ENCODE peak calls at places on chromosomes 11 and 22, in nine cellular contexts. One of them, this sample, is unnamed.

GRCh38 chr11:120517390-120518315 is 6.1 kb downstream of the GRIK4 start:
- DNase-seq in kidney glomerular epithelial cell: no peak
- DNase-seq in A549: no peak
- DNase-seq in KBM-7: no peak
- DNase-seq in activated T-cell treated with anti-CD3 and anti-CD28 coated beads for 1 hour: no peak
- DNase-seq in choroid plexus epithelial cell: no peak
- DNase-seq in memory B cell: no peak
- DNase-seq in left ventricle myocardium inferior: no peak
- DNase-seq in effector CD8-positive, alpha-beta T cell: no peak
- DNase-seq in this sample: no peak

GRCh38 chr11:120666121-120666639 is 154.6 kb downstream of the GRIK4 start:
- DNase-seq in kidney glomerular epithelial cell: no peak
- DNase-seq in A549: no peak
- DNase-seq in KBM-7: no peak
- DNase-seq in activated T-cell treated with anti-CD3 and anti-CD28 coated beads for 1 hour: no peak
- DNase-seq in choroid plexus epithelial cell: no peak
- DNase-seq in memory B cell: no peak
- DNase-seq in left ventricle myocardium inferior: no peak
- DNase-seq in effector CD8-positive, alpha-beta T cell: no peak
- DNase-seq in this sample: no peak

GRCh38 chr22:31926969-31927368 is 17.4 kb upstream of the YWHAH start:
- DNase-seq in kidney glomerular epithelial cell: no peak
- DNase-seq in A549: no peak
- DNase-seq in KBM-7: no peak
- DNase-seq in activated T-cell treated with anti-CD3 and anti-CD28 coated beads for 1 hour: no peak
- DNase-seq in choroid plexus epithelial cell: peak
- DNase-seq in memory B cell: no peak
- DNase-seq in left ventricle myocardium inferior: no peak
- DNase-seq in effector CD8-positive, alpha-beta T cell: no peak
- DNase-seq in this sample: no peak

GRCh38 chr22:50251472-50252054 is 498 bp upstream of the HDAC10 start:
- DNase-seq in kidney glomerular epithelial cell: no peak
- DNase-seq in A549: no peak
- DNase-seq in KBM-7: no peak
- DNase-seq in activated T-cell treated with anti-CD3 and anti-CD28 coated beads for 1 hour: no peak
- DNase-seq in choroid plexus epithelial cell: no peak
- DNase-seq in memory B cell: no peak
- DNase-seq in left ventricle myocardium inferior: no peak
- DNase-seq in effector CD8-positive, alpha-beta T cell: no peak
- DNase-seq in this sample: no peak

GRCh38 chr22:19287889-19288288 is 3.6 kb downstream of the CLTCL1 start:
- DNase-seq in kidney glomerular epithelial cell: peak
- DNase-seq in A549: no peak
- DNase-seq in KBM-7: no peak
- DNase-seq in activated T-cell treated with anti-CD3 and anti-CD28 coated beads for 1 hour: no peak
- DNase-seq in choroid plexus epithelial cell: peak
- DNase-seq in memory B cell: no peak
- DNase-seq in left ventricle myocardium inferior: no peak
- DNase-seq in effector CD8-positive, alpha-beta T cell: no peak
- DNase-seq in this sample: no peak

GRCh38 chr11:68841718-68842426 is at the start of gene CPT1A:
- DNase-seq in kidney glomerular epithelial cell: no peak
- DNase-seq in A549: peak
- DNase-seq in KBM-7: peak
- DNase-seq in activated T-cell treated with anti-CD3 and anti-CD28 coated beads for 1 hour: peak
- DNase-seq in choroid plexus epithelial cell: peak
- DNase-seq in memory B cell: peak
- DNase-seq in left ventricle myocardium inferior: peak
- DNase-seq in effector CD8-positive, alpha-beta T cell: peak
- DNase-seq in this sample: peak

GRCh38 chr11:23570828-23571227 is 710.6 kb upstream of the CCDC179 start:
- DNase-seq in kidney glomerular epithelial cell: no peak
- DNase-seq in A549: no peak
- DNase-seq in KBM-7: no peak
- DNase-seq in activated T-cell treated with anti-CD3 and anti-CD28 coated beads for 1 hour: no peak
- DNase-seq in choroid plexus epithelial cell: peak
- DNase-seq in memory B cell: no peak
- DNase-seq in left ventricle myocardium inferior: no peak
- DNase-seq in effector CD8-positive, alpha-beta T cell: no peak
- DNase-seq in this sample: no peak

GRCh38 chr11:134391170-134391569 is 20.9 kb downstream of the B3GAT1 start:
- DNase-seq in kidney glomerular epithelial cell: no peak
- DNase-seq in A549: no peak
- DNase-seq in KBM-7: no peak
- DNase-seq in activated T-cell treated with anti-CD3 and anti-CD28 coated beads for 1 hour: no peak
- DNase-seq in choroid plexus epithelial cell: no peak
- DNase-seq in memory B cell: no peak
- DNase-seq in left ventricle myocardium inferior: no peak
- DNase-seq in effector CD8-positive, alpha-beta T cell: no peak
- DNase-seq in this sample: no peak

GRCh38 chr22:37999640-38000272 is 15.4 kb upstream of the SOX10 start:
- DNase-seq in kidney glomerular epithelial cell: no peak
- DNase-seq in A549: peak
- DNase-seq in KBM-7: peak
- DNase-seq in activated T-cell treated with anti-CD3 and anti-CD28 coated beads for 1 hour: no peak
- DNase-seq in choroid plexus epithelial cell: peak
- DNase-seq in memory B cell: no peak
- DNase-seq in left ventricle myocardium inferior: no peak
- DNase-seq in effector CD8-positive, alpha-beta T cell: no peak
- DNase-seq in this sample: no peak

GRCh38 chr22:18000441-18001039 is 23.8 kb downstream of the MICAL3 start:
- DNase-seq in kidney glomerular epithelial cell: no peak
- DNase-seq in A549: no peak
- DNase-seq in KBM-7: peak
- DNase-seq in activated T-cell treated with anti-CD3 and anti-CD28 coated beads for 1 hour: no peak
- DNase-seq in choroid plexus epithelial cell: no peak
- DNase-seq in memory B cell: peak
- DNase-seq in left ventricle myocardium inferior: no peak
- DNase-seq in effector CD8-positive, alpha-beta T cell: peak
- DNase-seq in this sample: no peak

GRCh38 chr22:27999876-28000275 is 80.8 kb upstream of the PITPNB start:
- DNase-seq in kidney glomerular epithelial cell: no peak
- DNase-seq in A549: no peak
- DNase-seq in KBM-7: no peak
- DNase-seq in activated T-cell treated with anti-CD3 and anti-CD28 coated beads for 1 hour: no peak
- DNase-seq in choroid plexus epithelial cell: no peak
- DNase-seq in memory B cell: no peak
- DNase-seq in left ventricle myocardium inferior: no peak
- DNase-seq in effector CD8-positive, alpha-beta T cell: no peak
- DNase-seq in this sample: no peak

GRCh38 chr11:62552931-62553838 is 6.6 kb upstream of the AHNAK start:
- DNase-seq in kidney glomerular epithelial cell: peak
- DNase-seq in A549: peak
- DNase-seq in KBM-7: peak
- DNase-seq in activated T-cell treated with anti-CD3 and anti-CD28 coated beads for 1 hour: peak
- DNase-seq in choroid plexus epithelial cell: peak
- DNase-seq in memory B cell: no peak
- DNase-seq in left ventricle myocardium inferior: peak
- DNase-seq in effector CD8-positive, alpha-beta T cell: peak
- DNase-seq in this sample: no peak

GRCh38 chr22:27588273-27588672 is 213.3 kb downstream of the MN1 start:
- DNase-seq in kidney glomerular epithelial cell: no peak
- DNase-seq in A549: no peak
- DNase-seq in KBM-7: no peak
- DNase-seq in activated T-cell treated with anti-CD3 and anti-CD28 coated beads for 1 hour: no peak
- DNase-seq in choroid plexus epithelial cell: no peak
- DNase-seq in memory B cell: no peak
- DNase-seq in left ventricle myocardium inferior: no peak
- DNase-seq in effector CD8-positive, alpha-beta T cell: no peak
- DNase-seq in this sample: no peak

GRCh38 chr11:26573896-26574295 is 1.8 kb upstream of the MUC15 start:
- DNase-seq in kidney glomerular epithelial cell: no peak
- DNase-seq in A549: no peak
- DNase-seq in KBM-7: no peak
- DNase-seq in activated T-cell treated with anti-CD3 and anti-CD28 coated beads for 1 hour: no peak
- DNase-seq in choroid plexus epithelial cell: no peak
- DNase-seq in memory B cell: no peak
- DNase-seq in left ventricle myocardium inferior: no peak
- DNase-seq in effector CD8-positive, alpha-beta T cell: no peak
- DNase-seq in this sample: no peak

GRCh38 chr11:68342459-68343158 is 30.2 kb downstream of the LRP5 start:
- DNase-seq in kidney glomerular epithelial cell: no peak
- DNase-seq in A549: no peak
- DNase-seq in KBM-7: no peak
- DNase-seq in activated T-cell treated with anti-CD3 and anti-CD28 coated beads for 1 hour: no peak
- DNase-seq in choroid plexus epithelial cell: no peak
- DNase-seq in memory B cell: no peak
- DNase-seq in left ventricle myocardium inferior: no peak
- DNase-seq in effector CD8-positive, alpha-beta T cell: no peak
- DNase-seq in this sample: no peak

GRCh38 chr11:71218789-71219499 is 33.4 kb downstream of the SHANK2 start:
- DNase-seq in kidney glomerular epithelial cell: no peak
- DNase-seq in A549: no peak
- DNase-seq in KBM-7: no peak
- DNase-seq in activated T-cell treated with anti-CD3 and anti-CD28 coated beads for 1 hour: no peak
- DNase-seq in choroid plexus epithelial cell: no peak
- DNase-seq in memory B cell: no peak
- DNase-seq in left ventricle myocardium inferior: no peak
- DNase-seq in effector CD8-positive, alpha-beta T cell: no peak
- DNase-seq in this sample: no peak

GRCh38 chr11:60872124-60872951 is 5.0 kb downstream of the ZP1 start:
- DNase-seq in kidney glomerular epithelial cell: no peak
- DNase-seq in A549: no peak
- DNase-seq in KBM-7: no peak
- DNase-seq in activated T-cell treated with anti-CD3 and anti-CD28 coated beads for 1 hour: no peak
- DNase-seq in choroid plexus epithelial cell: peak
- DNase-seq in memory B cell: no peak
- DNase-seq in left ventricle myocardium inferior: peak
- DNase-seq in effector CD8-positive, alpha-beta T cell: no peak
- DNase-seq in this sample: no peak

GRCh38 chr11:134762248-134763029 is 350.4 kb upstream of the B3GAT1 start:
- DNase-seq in kidney glomerular epithelial cell: no peak
- DNase-seq in A549: no peak
- DNase-seq in KBM-7: no peak
- DNase-seq in activated T-cell treated with anti-CD3 and anti-CD28 coated beads for 1 hour: no peak
- DNase-seq in choroid plexus epithelial cell: peak
- DNase-seq in memory B cell: no peak
- DNase-seq in left ventricle myocardium inferior: no peak
- DNase-seq in effector CD8-positive, alpha-beta T cell: no peak
- DNase-seq in this sample: no peak

GRCh38 chr11:103652013-103652412 is 384.4 kb upstream of the DDI1 start:
- DNase-seq in kidney glomerular epithelial cell: no peak
- DNase-seq in A549: no peak
- DNase-seq in KBM-7: peak
- DNase-seq in activated T-cell treated with anti-CD3 and anti-CD28 coated beads for 1 hour: no peak
- DNase-seq in choroid plexus epithelial cell: no peak
- DNase-seq in memory B cell: no peak
- DNase-seq in left ventricle myocardium inferior: no peak
- DNase-seq in effector CD8-positive, alpha-beta T cell: no peak
- DNase-seq in this sample: no peak

GRCh38 chr11:3939651-3940190 is 84.3 kb downstream of the STIM1 start:
- DNase-seq in kidney glomerular epithelial cell: peak
- DNase-seq in A549: no peak
- DNase-seq in KBM-7: no peak
- DNase-seq in activated T-cell treated with anti-CD3 and anti-CD28 coated beads for 1 hour: no peak
- DNase-seq in choroid plexus epithelial cell: peak
- DNase-seq in memory B cell: no peak
- DNase-seq in left ventricle myocardium inferior: no peak
- DNase-seq in effector CD8-positive, alpha-beta T cell: no peak
- DNase-seq in this sample: no peak

GRCh38 chr11:2961080-2961479 is 31.0 kb downstream of the NAP1L4 start:
- DNase-seq in kidney glomerular epithelial cell: no peak
- DNase-seq in A549: no peak
- DNase-seq in KBM-7: no peak
- DNase-seq in activated T-cell treated with anti-CD3 and anti-CD28 coated beads for 1 hour: no peak
- DNase-seq in choroid plexus epithelial cell: no peak
- DNase-seq in memory B cell: no peak
- DNase-seq in left ventricle myocardium inferior: no peak
- DNase-seq in effector CD8-positive, alpha-beta T cell: no peak
- DNase-seq in this sample: no peak

GRCh38 chr11:128039140-128040021 is 548.0 kb downstream of the ETS1 start:
- DNase-seq in kidney glomerular epithelial cell: no peak
- DNase-seq in A549: no peak
- DNase-seq in KBM-7: peak
- DNase-seq in activated T-cell treated with anti-CD3 and anti-CD28 coated beads for 1 hour: peak
- DNase-seq in choroid plexus epithelial cell: peak
- DNase-seq in memory B cell: no peak
- DNase-seq in left ventricle myocardium inferior: no peak
- DNase-seq in effector CD8-positive, alpha-beta T cell: peak
- DNase-seq in this sample: no peak

GRCh38 chr11:123305601-123306000 is 110.6 kb upstream of the CLMP start:
- DNase-seq in kidney glomerular epithelial cell: no peak
- DNase-seq in A549: no peak
- DNase-seq in KBM-7: no peak
- DNase-seq in activated T-cell treated with anti-CD3 and anti-CD28 coated beads for 1 hour: no peak
- DNase-seq in choroid plexus epithelial cell: no peak
- DNase-seq in memory B cell: no peak
- DNase-seq in left ventricle myocardium inferior: no peak
- DNase-seq in effector CD8-positive, alpha-beta T cell: no peak
- DNase-seq in this sample: no peak

GRCh38 chr11:18299724-18300123 is 22.2 kb downstream of the HPS5 start:
- DNase-seq in kidney glomerular epithelial cell: no peak
- DNase-seq in A549: no peak
- DNase-seq in KBM-7: no peak
- DNase-seq in activated T-cell treated with anti-CD3 and anti-CD28 coated beads for 1 hour: no peak
- DNase-seq in choroid plexus epithelial cell: no peak
- DNase-seq in memory B cell: no peak
- DNase-seq in left ventricle myocardium inferior: no peak
- DNase-seq in effector CD8-positive, alpha-beta T cell: no peak
- DNase-seq in this sample: no peak

GRCh38 chr11:35035894-35036408 is 103.0 kb upstream of the CD44 start:
- DNase-seq in kidney glomerular epithelial cell: peak
- DNase-seq in A549: no peak
- DNase-seq in KBM-7: peak
- DNase-seq in activated T-cell treated with anti-CD3 and anti-CD28 coated beads for 1 hour: no peak
- DNase-seq in choroid plexus epithelial cell: peak
- DNase-seq in memory B cell: no peak
- DNase-seq in left ventricle myocardium inferior: no peak
- DNase-seq in effector CD8-positive, alpha-beta T cell: no peak
- DNase-seq in this sample: no peak

GRCh38 chr11:29627541-29627940 is 389.3 kb downstream of the KCNA4 start:
- DNase-seq in kidney glomerular epithelial cell: no peak
- DNase-seq in A549: no peak
- DNase-seq in KBM-7: no peak
- DNase-seq in activated T-cell treated with anti-CD3 and anti-CD28 coated beads for 1 hour: no peak
- DNase-seq in choroid plexus epithelial cell: no peak
- DNase-seq in memory B cell: no peak
- DNase-seq in left ventricle myocardium inferior: no peak
- DNase-seq in effector CD8-positive, alpha-beta T cell: no peak
- DNase-seq in this sample: no peak

This sample was measured in GM12892.